ENCODE peak calls at places on chromosome 16, in eight cellular contexts. J is kidney epithelial cell, H is fibroblast of lung, R is dorsolateral prefrontal cortex, L is lung, G is Caco-2, E is Peyer's patch, Y is bronchial epithelial cell. V is an unnamed sample. For H3K27me3, the result is how much of the 10 kb centered on the place peaks cover.

GRCh38 chr16:28610595-28611270 is 889 bp upstream of the SULT1A1 start:
- DNase-seq in G (no peak), R (no peak), Y (no peak), E (peak), J (no peak), H (no peak), L (no peak), V (no peak)

GRCh38 chr16:69057400-69058378 is 47.8 kb upstream of the HAS3 start:
- DNase-seq in L (no peak), E (no peak), R (no peak), H (peak), Y (peak), G (no peak), J (no peak), V (no peak)

GRCh38 chr16:13014516-13014915 is 113.1 kb downstream of the SHISA9 start:
- DNase-seq in E (no peak), H (no peak), R (no peak), Y (no peak), G (no peak), L (no peak), J (peak), V (no peak)

GRCh38 chr16:9816644-9817043 is 365.6 kb downstream of the GRIN2A start:
- DNase-seq in Y (no peak), E (no peak), R (no peak), G (no peak), L (no peak), J (no peak), H (no peak), V (no peak)

GRCh38 chr16:15445450-15445849 is 11.1 kb downstream of the BMERB1 start:
- DNase-seq in Y (no peak), H (no peak), J (no peak), G (no peak), E (no peak), R (no peak), L (no peak), V (no peak)

GRCh38 chr16:53369921-53370320 is 64.3 kb upstream of the RBL2 start:
- DNase-seq in H (peak), Y (peak), E (no peak), L (no peak), G (no peak), J (no peak), R (no peak), V (no peak)

GRCh38 chr16:82699711-82700495 is 73.1 kb downstream of the CDH13 start:
- DNase-seq in J (peak), Y (peak), E (no peak), R (no peak), H (peak), L (no peak), G (no peak), V (no peak)

GRCh38 chr16:55756963-55757362 is 75.9 kb downstream of the CES1 start:
- DNase-seq in J (no peak), R (no peak), Y (no peak), H (peak), E (no peak), G (no peak), L (no peak), V (no peak)

GRCh38 chr16:30351586-30352419 is 3.3 kb downstream of the CD2BP2 start:
- DNase-seq in H (peak), J (no peak), E (peak), L (peak), G (no peak), R (no peak), Y (peak), V (no peak)

GRCh38 chr16:14071576-14072271 is 605 bp downstream of the MRTFB start:
- DNase-seq in E (no peak), L (no peak), J (no peak), H (no peak), R (no peak), Y (no peak), G (no peak), V (no peak)

GRCh38 chr16:66287416-66287815 is 79.1 kb upstream of the CDH5 start:
- DNase-seq in G (no peak), E (no peak), R (no peak), H (no peak), Y (no peak), L (no peak), J (no peak), V (no peak)

GRCh38 chr16:2251281-2252111 is at the start of gene ECI1:
- DNase-seq in G (peak), Y (peak), R (peak), L (peak), H (peak), E (peak), J (peak), V (peak)

GRCh38 chr16:3004781-3005284 is 7.9 kb upstream of the CLDN9 start:
- DNase-seq in R (no peak), E (peak), G (peak), L (peak), H (no peak), Y (no peak), J (no peak), V (no peak)

GRCh38 chr16:27827765-27828164 is 235.7 kb downstream of the GSG1L start:
- DNase-seq in J (no peak), H (no peak), R (no peak), E (peak), L (no peak), G (no peak), Y (no peak), V (no peak)

GRCh38 chr16:71360378-71360777 is 1.9 kb downstream of the CALB2 start:
- DNase-seq in G (no peak), L (no peak), R (no peak), E (no peak), J (peak), H (peak), Y (peak), V (no peak)

DNA sequence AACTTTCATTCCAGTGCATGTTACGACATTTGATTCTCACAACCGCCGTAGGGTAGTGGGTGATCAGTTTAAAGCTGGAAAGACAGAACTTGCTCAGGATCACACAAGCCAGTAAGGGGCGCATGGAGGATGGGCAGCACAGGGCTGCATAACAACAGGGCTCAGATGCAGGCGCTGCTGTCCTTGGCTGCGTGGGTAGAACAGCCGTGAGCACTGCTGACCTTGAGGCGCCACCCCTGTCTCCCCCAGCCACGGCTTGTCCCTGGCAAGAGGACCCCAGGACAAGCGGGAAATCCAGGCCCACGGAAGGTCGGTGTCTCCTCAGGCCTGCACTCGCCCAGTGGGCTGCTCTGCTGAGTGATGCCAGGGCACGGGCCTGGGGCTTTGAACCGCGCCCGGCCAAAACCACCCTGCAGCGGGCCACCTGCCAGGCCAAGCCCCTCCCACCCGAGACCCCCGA is 84.7 kb downstream of the LMF1 start:
- DNase-seq in Y (no peak), L (no peak), G (peak), E (no peak), R (no peak), J (no peak), H (peak), V (no peak)
- H3K4me3 ChIP-seq in Y (no peak), L (no peak), G (no peak), E (no peak), R (no peak), J (no peak), H (no peak), V (no peak)

DNA sequence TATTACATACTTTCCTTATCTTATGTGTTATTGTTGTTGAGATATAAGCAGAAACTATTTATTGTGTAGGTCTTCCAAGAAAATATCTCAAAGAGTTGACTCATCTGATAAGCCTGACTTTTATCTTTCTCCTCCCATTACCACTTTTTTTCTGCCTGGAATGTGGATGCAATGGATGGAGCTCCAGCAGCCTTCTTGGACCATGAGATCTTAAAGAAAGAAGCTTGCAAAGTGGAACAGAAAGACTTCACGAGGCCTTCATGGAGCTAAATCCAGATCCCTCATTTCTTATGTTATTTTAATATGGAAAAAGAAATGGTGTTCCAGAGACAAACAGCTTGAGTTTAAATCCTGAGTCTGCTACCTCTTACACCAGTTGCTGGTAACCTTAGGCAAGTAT is 237.6 kb upstream of the FOXF1 start:
- DNase-seq in H (no peak), Y (no peak), E (no peak), L (no peak), G (no peak), J (no peak), R (no peak), V (no peak)
- H3K27me3 ChIP-seq in H (under half), Y (under half), E (under half), L (under half), G (under half), J (under half), R (under half), V (under half)

GRCh38 chr16:24583494-24583893 is 44.1 kb downstream of the RBBP6 start:
- DNase-seq in H (no peak), J (no peak), Y (no peak), R (no peak), L (no peak), E (no peak), G (no peak), V (no peak)

GRCh38 chr16:24577167-24577566 is 37.8 kb downstream of the RBBP6 start:
- DNase-seq in L (no peak), H (no peak), J (no peak), Y (peak), E (no peak), G (no peak), R (no peak), V (no peak)

DNA sequence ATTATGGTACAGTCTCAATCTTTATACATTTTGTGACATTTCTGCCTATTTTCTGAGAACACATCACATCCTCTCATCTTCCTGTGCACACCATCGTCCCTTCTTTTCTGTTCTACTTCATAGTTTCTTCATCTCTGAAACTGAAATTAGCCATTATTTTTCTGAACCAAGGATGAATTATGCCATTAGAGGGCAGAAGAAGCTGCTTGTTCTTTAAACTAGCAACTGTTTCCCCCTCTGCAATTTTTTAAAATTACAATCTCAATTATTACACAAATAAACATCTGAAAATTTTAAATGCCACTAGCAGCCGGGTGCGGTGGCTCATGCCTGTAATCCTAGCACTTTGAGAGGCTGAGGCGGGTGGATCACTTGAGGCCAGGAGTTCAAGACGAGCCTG is 41.3 kb downstream of the RBBP6 start:
- DNase-seq in G (no peak), J (no peak), L (no peak), R (no peak), H (peak), Y (peak), E (no peak), V (no peak)
- TF ChIP-seq CTCF in G (no peak), J (peak), L (no peak), R (peak), H (peak), Y (peak), E (no peak), V (peak)

DNA sequence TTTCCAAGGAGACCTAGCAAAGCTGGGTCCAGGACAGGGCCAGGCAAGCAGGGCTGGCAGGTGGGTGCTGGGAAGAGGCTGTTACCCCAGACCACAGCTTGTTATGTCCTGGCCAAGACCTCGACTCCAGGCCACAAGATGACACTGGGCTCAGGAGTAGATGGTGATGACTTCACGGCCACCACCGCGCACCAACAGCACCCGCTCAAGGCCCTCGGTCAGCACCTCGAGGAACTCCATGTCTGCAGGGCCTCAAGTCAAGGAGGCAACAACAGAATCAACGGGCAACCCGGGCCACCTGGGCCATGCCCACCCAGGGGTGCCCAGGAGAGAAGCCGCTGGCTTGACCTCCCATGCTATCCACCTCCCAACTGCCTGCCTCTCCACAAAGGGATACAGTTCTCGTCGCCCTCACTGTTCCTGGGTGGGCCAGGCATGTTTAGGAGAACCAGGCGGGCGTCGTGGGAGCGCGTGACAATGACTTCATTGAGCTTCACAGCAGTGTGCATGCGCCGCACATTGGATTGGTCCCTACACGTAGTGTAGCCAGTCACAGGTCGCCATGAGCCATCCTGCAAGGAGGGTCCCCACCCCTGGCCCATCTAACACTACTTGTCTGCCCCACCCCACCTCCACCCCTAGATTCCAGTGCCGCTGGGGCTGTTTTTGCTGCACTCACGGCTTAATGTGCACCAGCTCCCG is 921 bp upstream of the LCAT start:
- DNase-seq in G (no peak), H (no peak), L (no peak), R (no peak), Y (no peak), E (no peak), J (no peak), V (peak)
- H3K4me3 ChIP-seq in G (no peak), H (no peak), L (no peak), R (no peak), Y (no peak), E (no peak), J (no peak), V (no peak)

GRCh38 chr16:48047273-48047672 is 108.5 kb downstream of the ABCC12 start:
- DNase-seq in R (no peak), Y (no peak), G (no peak), H (no peak), L (no peak), J (no peak), E (no peak), V (no peak)
- H3K27me3 ChIP-seq in R (under half), Y (under half), G (under half), H (under half), L (under half), J (under half), E (under half), V (under half)

GRCh38 chr16:47013172-47013571 is 39.7 kb upstream of the DNAJA2 start:
- DNase-seq in L (no peak), E (no peak), Y (no peak), J (no peak), R (no peak), H (no peak), G (no peak), V (no peak)
- TF ChIP-seq CTCF in L (no peak), E (no peak), Y (no peak), J (no peak), R (no peak), H (no peak), G (no peak), V (no peak)

GRCh38 chr16:11328172-11329079 is 16.8 kb upstream of the RMI2 start:
- DNase-seq in L (peak), Y (peak), H (peak), E (no peak), G (peak), J (peak), R (no peak), V (peak)

GRCh38 chr16:11329080-11329491 is 16.2 kb upstream of the RMI2 start:
- DNase-seq in L (no peak), R (no peak), Y (no peak), E (no peak), H (peak), J (no peak), G (no peak), V (no peak)

GRCh38 chr16:11326737-11327276 is 18.5 kb upstream of the RMI2 start:
- DNase-seq in R (no peak), J (no peak), L (no peak), Y (no peak), E (no peak), G (no peak), H (no peak), V (no peak)

GRCh38 chr16:11326084-11326736 is 19.0 kb upstream of the RMI2 start:
- DNase-seq in J (no peak), H (no peak), L (no peak), R (no peak), G (no peak), Y (no peak), E (no peak), V (no peak)

GRCh38 chr16:11327277-11328171 is 17.7 kb upstream of the RMI2 start:
- DNase-seq in H (no peak), L (no peak), J (no peak), G (no peak), Y (no peak), R (no peak), E (no peak), V (peak)
- H3K4me3 ChIP-seq in H (no peak), L (no peak), J (no peak), G (no peak), Y (no peak), R (no peak), E (peak), V (peak)

GRCh38 chr16:89171216-89172170 is at the start of gene CDH15:
- DNase-seq in Y (peak), J (peak), E (peak), H (peak), L (peak), G (peak), R (peak), V (peak)

GRCh38 chr16:89174055-89174827 is 2.7 kb downstream of the CDH15 start:
- DNase-seq in H (no peak), L (no peak), Y (no peak), E (no peak), G (no peak), J (no peak), R (no peak), V (no peak)

GRCh38 chr16:89172171-89172900 is 788 bp downstream of the CDH15 start:
- DNase-seq in J (no peak), G (no peak), H (no peak), R (no peak), E (no peak), L (no peak), Y (no peak), V (no peak)

GRCh38 chr16:89173629-89173921 is 2.0 kb downstream of the CDH15 start:
- DNase-seq in H (no peak), G (no peak), E (no peak), Y (no peak), L (no peak), R (no peak), J (no peak), V (no peak)

DNA sequence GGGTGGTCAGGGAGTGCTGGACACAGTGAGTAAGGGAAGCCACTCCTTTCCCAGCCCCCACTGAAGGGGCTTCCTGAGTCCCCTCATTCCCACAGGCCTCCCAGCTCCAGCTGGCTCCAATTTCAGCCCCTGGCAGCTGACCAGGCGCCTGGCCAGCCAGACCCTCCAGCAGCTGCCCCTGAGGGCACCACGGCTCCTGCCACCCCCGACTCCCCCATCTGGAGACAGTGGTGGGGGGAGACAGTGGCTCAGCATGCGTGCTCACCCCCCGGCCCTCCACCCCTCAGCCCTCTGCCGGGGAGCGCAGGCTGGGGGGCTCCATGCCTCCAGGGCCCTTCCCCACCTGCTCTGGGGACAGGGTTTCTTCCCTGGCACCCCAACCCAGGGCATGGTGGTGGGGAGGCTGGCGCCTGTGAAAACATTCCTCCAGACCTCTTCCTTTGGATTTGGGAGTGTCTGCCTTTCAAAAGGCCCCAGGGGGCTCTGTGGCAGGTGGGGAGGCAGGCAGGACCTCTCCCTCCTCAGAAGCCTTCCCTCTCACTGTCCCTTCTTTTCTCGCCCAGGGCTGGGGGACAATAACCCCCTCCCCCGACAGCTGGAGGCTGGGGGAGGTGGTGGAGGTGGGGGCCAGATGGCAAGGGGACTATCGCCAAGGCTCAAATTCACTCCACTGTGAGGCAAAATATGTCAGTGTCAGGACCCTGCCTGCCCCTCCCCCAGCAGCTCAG is 1.5 kb downstream of the CDH15 start:
- DNase-seq in R (no peak), H (no peak), L (no peak), Y (no peak), E (no peak), G (no peak), J (no peak), V (no peak)
- H3K27me3 ChIP-seq in R (under half), H (under half), L (under half), Y (under half), E (under half), G (under half), J (half or more), V (under half)

DNA sequence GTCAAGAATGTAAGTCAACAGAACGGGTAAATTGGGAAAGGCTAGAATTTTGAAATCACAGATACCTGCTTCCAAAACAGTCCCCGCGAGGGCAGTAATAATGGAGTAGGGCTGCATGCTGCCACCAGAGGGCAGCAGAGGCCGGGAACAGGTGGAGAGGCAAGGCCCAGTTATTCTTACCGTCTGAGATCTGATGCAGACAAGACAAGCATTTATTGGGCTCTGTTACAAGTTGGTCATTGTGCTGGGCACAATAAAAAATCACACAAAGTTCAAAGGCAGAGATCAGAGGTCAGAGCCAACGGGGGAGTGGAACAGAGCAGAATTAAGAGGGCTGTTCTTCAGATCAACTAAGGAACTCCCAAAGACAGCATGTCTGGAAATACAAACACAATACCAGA is 8.8 kb upstream of the MLKL start:
- DNase-seq in Y (peak), J (peak), H (peak), E (peak), L (peak), G (peak), R (peak), V (no peak)
- TF ChIP-seq CTCF in Y (peak), J (peak), H (peak), E (peak), L (peak), G (peak), R (peak), V (peak)

GRCh38 chr16:4314532-4315184 is 1.2 kb upstream of the GLIS2 start:
- DNase-seq in J (no peak), R (no peak), E (no peak), L (no peak), G (peak), Y (peak), H (peak), V (no peak)

GRCh38 chr16:4315185-4316102 is at the start of gene GLIS2:
- DNase-seq in H (peak), L (peak), R (no peak), J (no peak), Y (no peak), E (no peak), G (peak), V (no peak)

GRCh38 chr16:4316103-4316731 is 350 bp downstream of the GLIS2 start:
- DNase-seq in J (no peak), E (no peak), Y (no peak), L (no peak), H (no peak), G (no peak), R (no peak), V (no peak)

GRCh38 chr16:4316732-4317461 is 1.0 kb downstream of the GLIS2 start:
- DNase-seq in Y (no peak), R (no peak), H (peak), E (no peak), J (no peak), L (peak), G (no peak), V (no peak)

GRCh38 chr16:4313563-4314531 is 2.0 kb upstream of the GLIS2 start:
- DNase-seq in H (peak), L (peak), R (no peak), E (no peak), Y (no peak), G (peak), J (no peak), V (peak)
- H3K4me3 ChIP-seq in H (no peak), L (no peak), R (no peak), E (no peak), Y (no peak), G (peak), J (no peak), V (no peak)